ENCODE peak calls at places on chromosomes 2 and 18, in nine cellular contexts. Y is right atrium auricular region; U is spleen; S is neural progenitor cell; V is PC-3; B is thyroid gland; D is A549; G is CD4-positive, alpha-beta T cell; N is OCI-LY7. L is an unnamed sample.

GRCh38 chr2:150690870-150691269 is 203.4 kb upstream of the RND3 start:
- DNase-seq in S (no peak), N (no peak), D (no peak), U (no peak), V (no peak), G (no peak), B (no peak), Y (no peak), L (no peak)

GRCh38 chr2:75340560-75340959 is 141.2 kb upstream of the TACR1 start:
- DNase-seq in U (no peak), G (no peak), V (peak; percentile 9), S (no peak), Y (no peak), B (no peak), N (no peak), D (no peak), L (no peak)

GRCh38 chr2:241812730-241813079 is 3.7 kb downstream of the NEU4 start:
- DNase-seq in B (no peak), V (no peak), N (no peak), U (no peak), S (no peak), D (no peak), Y (no peak), G (no peak), L (peak; percentile 32)

GRCh38 chr2:128520787-128521186 is 202.1 kb upstream of the HS6ST1 start:
- DNase-seq in Y (peak; percentile 40), U (peak; percentile 79), G (no peak), B (no peak), N (no peak), V (peak; percentile 75), D (no peak), S (no peak), L (no peak)

GRCh38 chr2:229800997-229801754 is 86.8 kb upstream of the DNER start:
- DNase-seq in U (peak; percentile 77), N (peak; percentile 72), B (peak; percentile 77), S (peak; percentile 55), V (peak; percentile 74), G (peak; percentile 63), Y (no peak), D (peak; percentile 69), L (peak; percentile 59)

GRCh38 chr2:144331652-144332355 is 188.1 kb downstream of the ZEB2 start:
- DNase-seq in B (peak; percentile 70), D (no peak), G (no peak), N (no peak), S (peak; percentile 62), U (peak; percentile 95), Y (peak; percentile 78), V (no peak), L (no peak)

GRCh38 chr18:21275645-21276044 is 33.6 kb downstream of the GREB1L start:
- DNase-seq in V (no peak), G (no peak), Y (no peak), B (no peak), U (no peak), S (no peak), N (no peak), D (no peak), L (no peak)

GRCh38 chr2:41927581-41928260 is 120.1 kb upstream of the PKDCC start:
- DNase-seq in V (no peak), S (no peak), N (no peak), Y (no peak), G (no peak), B (no peak), U (no peak), D (no peak), L (no peak)

GRCh38 chr2:64062840-64063239 is 43.6 kb upstream of the VPS54 start:
- DNase-seq in U (no peak), D (peak; percentile 31), Y (no peak), B (no peak), V (peak; percentile 70), N (peak; percentile 78), S (no peak), G (no peak), L (no peak)

GRCh38 chr2:128228894-128229293 is 89.8 kb downstream of the HS6ST1 start:
- DNase-seq in U (no peak), V (peak; percentile 83), N (no peak), B (no peak), Y (no peak), D (no peak), S (no peak), G (no peak), L (no peak)

GRCh38 chr18:73733376-73733775 is 414.3 kb downstream of the FBXO15 start:
- DNase-seq in G (no peak), V (peak; percentile 48), B (no peak), Y (no peak), U (no peak), N (no peak), D (no peak), S (no peak), L (no peak)

GRCh38 chr2:217610411-217610814 is 392.4 kb downstream of the TNS1 start:
- DNase-seq in D (no peak), Y (no peak), S (no peak), V (no peak), U (no peak), G (peak; percentile 37), B (no peak), N (no peak), L (no peak)

GRCh38 chr2:25250331-25251031 is 82.1 kb upstream of the POMC start:
- DNase-seq in B (no peak), D (no peak), V (no peak), G (no peak), U (no peak), Y (no peak), S (peak; percentile 48), N (no peak), L (no peak)

GRCh38 chr2:95029898-95030341 is 4.4 kb downstream of the MAL start:
- DNase-seq in G (no peak), N (no peak), D (no peak), S (no peak), V (no peak), B (no peak), Y (no peak), U (no peak), L (no peak)
- H3K27ac ChIP-seq in G (peak overlapping the region; percentile 27), N (no peak overlapping the region), D (no peak overlapping the region), S (no peak overlapping the region), V (no peak overlapping the region), B (no peak overlapping the region), Y (no peak overlapping the region), U (no peak overlapping the region), L (no peak overlapping the region)

DNA sequence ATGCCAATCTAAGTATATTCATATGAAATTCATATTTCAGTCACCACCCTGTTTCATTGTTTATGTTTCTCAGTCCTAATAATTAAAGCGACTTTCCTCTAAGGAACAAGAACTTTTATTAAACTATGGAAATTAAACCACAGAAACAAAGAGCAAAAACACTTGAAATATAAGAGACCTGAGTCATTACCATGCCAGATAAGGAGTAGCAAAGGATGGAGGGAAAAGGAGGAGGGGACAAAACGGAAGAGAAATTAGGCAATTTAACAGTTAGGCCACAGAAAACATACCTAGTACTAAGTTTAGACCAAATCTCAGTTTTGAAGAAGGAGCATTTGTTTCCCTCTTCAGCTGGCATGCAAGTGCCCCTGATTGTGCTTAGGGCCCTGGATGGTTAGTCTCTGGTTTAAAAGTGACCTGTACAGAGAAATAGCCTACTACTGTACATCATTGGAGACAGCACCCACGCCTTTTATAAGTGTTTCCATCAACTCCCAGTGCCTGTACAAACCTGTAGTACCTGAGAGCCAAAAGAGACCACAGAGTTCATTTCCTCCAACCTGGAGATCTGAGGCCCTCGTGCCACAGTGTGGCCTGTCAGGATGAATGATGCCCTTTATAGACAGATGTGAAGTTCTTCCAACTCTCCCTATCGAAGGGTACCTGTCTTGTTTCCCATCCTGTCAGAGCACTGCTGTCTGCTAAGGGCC is 74.5 kb downstream of the SPATS2L start:
- DNase-seq in G (no peak), U (no peak), S (no peak), B (no peak), N (no peak), Y (no peak), D (no peak), V (no peak), L (no peak)
- H3K27ac ChIP-seq in G (no peak overlapping the region), U (peak overlapping the region; percentile 14), S (peak overlapping the region; percentile 23), B (peak overlapping the region; percentile 41), N (no peak overlapping the region), Y (no peak overlapping the region), D (peak overlapping the region; percentile 35), V (peak overlapping the region; percentile 4), L (no peak overlapping the region)

GRCh38 chr2:233847248-233847898 is 7.0 kb downstream of the HJURP start:
- DNase-seq in U (no peak), N (no peak), B (no peak), Y (peak; percentile 44), S (no peak), G (no peak), D (peak; percentile 3), V (no peak), L (no peak)

GRCh38 chr2:233844064-233844807 is 10.1 kb downstream of the HJURP start:
- DNase-seq in G (no peak), V (no peak), Y (peak; percentile 46), N (no peak), B (no peak), D (no peak), S (no peak), U (peak; percentile 22), L (no peak)

GRCh38 chr2:233845301-233846060 is 8.9 kb downstream of the HJURP start:
- DNase-seq in D (no peak), G (no peak), Y (peak; percentile 21), B (no peak), U (peak; percentile 8), N (no peak), S (no peak), V (no peak), L (no peak)

GRCh38 chr2:233846387-233847247 is 7.7 kb downstream of the HJURP start:
- DNase-seq in V (no peak), D (no peak), Y (peak; percentile 44), B (no peak), N (no peak), S (no peak), G (no peak), U (no peak), L (no peak)

DNA sequence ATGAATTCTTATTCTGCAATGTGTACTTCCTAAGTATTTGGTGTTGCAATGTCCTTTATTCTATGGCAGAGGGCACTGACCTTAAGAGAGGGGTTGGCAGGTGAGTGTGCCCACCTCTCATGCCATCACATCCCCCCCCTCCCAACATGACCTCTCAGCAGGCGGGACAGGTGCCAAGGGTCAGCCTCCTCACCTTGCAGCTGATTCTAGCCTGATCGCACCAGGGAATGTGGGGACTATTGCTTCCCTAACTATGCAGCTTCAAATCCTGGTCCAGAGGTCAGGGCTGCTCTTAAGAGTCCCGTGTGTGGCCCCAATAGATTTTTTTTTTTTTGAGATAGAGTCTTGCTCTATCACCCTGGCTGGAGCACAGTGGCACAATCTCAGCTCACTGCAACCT is 9.5 kb downstream of the HJURP start:
- DNase-seq in D (no peak), Y (no peak), S (no peak), G (no peak), V (no peak), N (no peak), B (no peak), U (peak; percentile 21), L (no peak)
- H3K27ac ChIP-seq in D (peak overlapping the region; percentile 83), Y (no peak overlapping the region), S (no peak overlapping the region), G (no peak overlapping the region), V (no peak overlapping the region), N (no peak overlapping the region), B (no peak overlapping the region), U (no peak overlapping the region), L (no peak overlapping the region)

DNA sequence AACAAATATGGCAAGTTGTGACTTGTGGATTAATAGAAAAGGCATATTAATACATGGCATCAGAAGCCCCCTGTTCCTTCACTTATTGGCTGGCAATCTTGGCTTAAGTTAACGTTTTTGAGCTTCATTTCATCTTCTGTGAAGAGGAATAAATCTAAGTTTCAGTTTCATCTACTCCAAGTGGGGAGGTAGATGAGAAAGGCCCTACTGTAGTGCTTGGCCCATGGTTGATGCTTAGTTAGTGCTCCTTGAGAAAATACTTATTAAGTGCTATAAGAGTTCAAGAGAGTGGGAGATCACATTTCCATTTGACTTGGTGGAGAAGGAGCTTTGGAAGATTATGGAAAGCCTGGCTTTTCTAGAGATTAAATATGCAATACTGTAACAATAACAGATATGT is 244.3 kb downstream of the BABAM2 start:
- DNase-seq in N (no peak), D (no peak), U (no peak), Y (no peak), G (no peak), B (no peak), V (no peak), S (no peak), L (no peak)
- H3K27ac ChIP-seq in N (no peak overlapping the region), D (peak overlapping the region; percentile 64), U (peak overlapping the region; percentile 8), Y (no peak overlapping the region), G (peak overlapping the region; percentile 21), B (peak overlapping the region; percentile 46), V (no peak overlapping the region), S (no peak overlapping the region), L (no peak overlapping the region)

L was measured in psoas muscle.